ENCODE peak calls at places on chromosomes 11 and 22, in eight cellular contexts. A is IMR-90, D is stomach, I is breast epithelium, J is right lobe of liver, Q is Peyer's patch, L is tibial nerve, E is body of pancreas. Z is an unnamed sample. For H3K4me1, the result is how much of the 10 kb centered on the place peaks cover.

GRCh38 chr11:120331301-120331966 is 4.8 kb upstream of the ARHGEF12 start:
- DNase-seq in A (peak), D (peak), I (no peak), J (no peak), Q (no peak), L (no peak), E (peak), Z (peak)

GRCh38 chr11:64165842-64166635 is at the start of gene MACROD1:
- DNase-seq in A (peak), D (peak), I (peak), J (peak), Q (peak), L (peak), E (peak), Z (peak)

GRCh38 chr11:10742460-10743208 is 8.4 kb upstream of the CTR9 start:
- DNase-seq in A (peak), D (no peak), I (no peak), J (no peak), Q (no peak), L (no peak), E (no peak), Z (peak)

GRCh38 chr22:34429314-34429713 is 509.0 kb upstream of the LARGE1 start:
- DNase-seq in A (no peak), D (no peak), I (no peak), J (no peak), Q (no peak), L (no peak), E (no peak), Z (no peak)

GRCh38 chr11:67373916-67374570 is 645 bp upstream of the CLCF1 start:
- DNase-seq in A (peak), D (peak), I (peak), J (peak), Q (peak), L (peak), E (peak), Z (peak)

GRCh38 chr11:17544181-17544622 is at the start of gene USH1C:
- DNase-seq in A (no peak), D (peak), I (peak), J (no peak), Q (peak), L (no peak), E (peak), Z (no peak)

GRCh38 chr11:72764503-72764902 is 12.3 kb upstream of the ARAP1 start:
- DNase-seq in A (no peak), D (peak), I (no peak), J (no peak), Q (peak), L (no peak), E (no peak), Z (no peak)

GRCh38 chr11:10488581-10489443 is 33.7 kb downstream of the AMPD3 start:
- DNase-seq in A (no peak), D (peak), I (peak), J (no peak), Q (peak), L (no peak), E (no peak), Z (peak)

GRCh38 chr11:97567801-97568200 is 1178.0 kb downstream of the JRKL start:
- DNase-seq in A (no peak), D (no peak), I (no peak), J (no peak), Q (no peak), L (no peak), E (no peak), Z (no peak)

GRCh38 chr11:44408141-44408540 is 98.2 kb upstream of the ALX4 start:
- DNase-seq in A (no peak), D (no peak), I (no peak), J (no peak), Q (no peak), L (no peak), E (no peak), Z (no peak)

GRCh38 chr22:23395476-23396361 is 184.4 kb downstream of the IGLL1 start:
- DNase-seq in A (no peak), D (no peak), I (peak), J (no peak), Q (peak), L (no peak), E (no peak), Z (no peak)

GRCh38 chr11:28842716-28843115 is 734.5 kb downstream of the METTL15 start:
- DNase-seq in A (peak), D (no peak), I (no peak), J (no peak), Q (no peak), L (no peak), E (no peak), Z (no peak)

GRCh38 chr11:94735907-94736306 is 32.2 kb upstream of the AMOTL1 start:
- DNase-seq in A (no peak), D (no peak), I (no peak), J (no peak), Q (no peak), L (no peak), E (no peak), Z (no peak)

GRCh38 chr11:132408877-132409276 is 1038.5 kb downstream of the NTM start:
- DNase-seq in A (no peak), D (no peak), I (no peak), J (no peak), Q (no peak), L (no peak), E (no peak), Z (no peak)

GRCh38 chr11:12723410-12724297 is 49.4 kb downstream of the TEAD1 start:
- DNase-seq in A (peak), D (peak), I (no peak), J (no peak), Q (no peak), L (no peak), E (no peak), Z (no peak)
- H3K4me1 ChIP-seq in A (under half), D (half or more), I (under half), J (under half), Q (under half), L (under half), E (under half), Z (under half)

GRCh38 chr11:61361686-61362541 is at the start of the genes CYB561A3 and TMEM138:
- DNase-seq in A (peak), D (peak), I (peak), J (peak), Q (peak), L (peak), E (peak), Z (peak)
- TF ChIP-seq POLR2A in A (peak), D (no peak), I (peak), J (peak), Q (peak), L (peak), E (peak), Z (peak)

GRCh38 chr11:12134239-12134590 is 23.8 kb downstream of the MICAL2 start:
- DNase-seq in A (no peak), D (no peak), I (no peak), J (peak), Q (peak), L (no peak), E (no peak), Z (no peak)
- H3K4me1 ChIP-seq in A (under half), D (half or more), I (under half), J (under half), Q (under half), L (under half), E (under half), Z (under half)

GRCh38 chr11:62601114-62601363 is 626 bp downstream of the MTA2 start:
- DNase-seq in A (no peak), D (peak), I (no peak), J (peak), Q (peak), L (no peak), E (peak), Z (no peak)

GRCh38 chr11:62602141-62603071 is 741 bp upstream of the MTA2 start:
- DNase-seq in A (peak), D (peak), I (peak), J (peak), Q (peak), L (peak), E (peak), Z (peak)

GRCh38 chr11:62600367-62601113 is 1.1 kb downstream of the MTA2 start:
- DNase-seq in A (no peak), D (no peak), I (no peak), J (no peak), Q (no peak), L (no peak), E (no peak), Z (no peak)

GRCh38 chr11:62603072-62603408 is 1.4 kb upstream of the MTA2 start:
- DNase-seq in A (no peak), D (no peak), I (no peak), J (no peak), Q (no peak), L (no peak), E (no peak), Z (no peak)

GRCh38 chr11:62601364-62602140 is at the start of gene MTA2:
- DNase-seq in A (peak), D (peak), I (peak), J (peak), Q (peak), L (peak), E (peak), Z (peak)
- TF ChIP-seq POLR2A in A (no peak), D (no peak), I (peak), J (peak), Q (peak), L (peak), E (peak), Z (peak)

GRCh38 chr11:45856044-45856468 is 8.8 kb downstream of the CRY2 start:
- DNase-seq in A (peak), D (no peak), I (no peak), J (no peak), Q (no peak), L (peak), E (no peak), Z (peak)
- H3K4me1 ChIP-seq in A (under half), D (half or more), I (under half), J (half or more), Q (under half), L (under half), E (half or more), Z (half or more)